ENCODE peak calls at places on chromosomes 3 and 15, in ten cellular contexts. U is AML-193, F is ELF-1, S is cardiac fibroblast, L is A549, H is HCT116, T is dorsolateral prefrontal cortex, X is H9, W is LHCN-M2, K is breast epithelium. J is an unnamed sample.

GRCh38 chr15:44325568-44325967 is 37.0 kb downstream of the GOLM2 start:
- DNase-seq in U (no peak), F (no peak), S (no peak), L (no peak), H (no peak), T (no peak), X (no peak), W (no peak), K (no peak), J (no peak)

GRCh38 chr3:177589041-177589650 is 391.9 kb upstream of the TBL1XR1 start:
- DNase-seq in U (no peak), F (no peak), S (no peak), L (no peak), H (no peak), T (no peak), X (no peak), W (no peak), K (no peak), J (no peak)

GRCh38 chr3:42654331-42655201 is 1.1 kb downstream of the ZBTB47 start:
- DNase-seq in U (peak), F (peak), S (peak), L (peak), H (no peak), T (peak), X (peak), W (peak), K (peak), J (peak)

GRCh38 chr3:56005196-56005805 is 463.0 kb downstream of the ERC2 start:
- DNase-seq in U (no peak), F (no peak), S (peak), L (no peak), H (no peak), T (no peak), X (no peak), W (no peak), K (no peak), J (no peak)

GRCh38 chr3:141452773-141453172 is 34.1 kb upstream of the RASA2 start:
- DNase-seq in U (no peak), F (no peak), S (no peak), L (no peak), H (no peak), T (no peak), X (no peak), W (no peak), K (no peak), J (no peak)

GRCh38 chr3:195748661-195749060 is 27.9 kb downstream of the MUC20 start:
- DNase-seq in U (no peak), F (no peak), S (no peak), L (no peak), H (no peak), T (no peak), X (no peak), W (no peak), K (no peak), J (no peak)

GRCh38 chr3:58104712-58105111 is 96.5 kb downstream of the FLNB start:
- DNase-seq in U (no peak), F (no peak), S (no peak), L (no peak), H (no peak), T (no peak), X (no peak), W (no peak), K (no peak), J (no peak)

GRCh38 chr15:99486371-99487336 is 79.1 kb upstream of the MEF2A start:
- DNase-seq in U (no peak), F (no peak), S (peak), L (peak), H (peak), T (peak), X (peak), W (peak), K (peak), J (peak)

GRCh38 chr15:66422347-66422746 is 35.6 kb downstream of the MAP2K1 start:
- DNase-seq in U (no peak), F (no peak), S (no peak), L (no peak), H (no peak), T (no peak), X (no peak), W (no peak), K (no peak), J (no peak)

GRCh38 chr3:42651248-42652091 is 2.0 kb upstream of the ZBTB47 start:
- DNase-seq in U (no peak), F (peak), S (peak), L (no peak), H (no peak), T (no peak), X (peak), W (peak), K (no peak), J (no peak)

GRCh38 chr15:77904436-77904821 is 173.1 kb downstream of the TBC1D2B start:
- DNase-seq in U (no peak), F (no peak), S (no peak), L (no peak), H (no peak), T (peak), X (no peak), W (no peak), K (peak), J (no peak)

GRCh38 chr15:98177950-98178848 is 217.7 kb downstream of the ARRDC4 start:
- DNase-seq in U (peak), F (peak), S (peak), L (peak), H (peak), T (peak), X (peak), W (peak), K (no peak), J (peak)

GRCh38 chr3:36729204-36730056 is 34.9 kb downstream of the DCLK3 start:
- DNase-seq in U (peak), F (no peak), S (peak), L (peak), H (peak), T (no peak), X (no peak), W (peak), K (no peak), J (no peak)

GRCh38 chr3:128805771-128806170 is 73.6 kb upstream of the ACAD9 start:
- DNase-seq in U (peak), F (no peak), S (peak), L (no peak), H (no peak), T (no peak), X (no peak), W (no peak), K (no peak), J (no peak)

GRCh38 chr3:37671000-37671483 is 190.6 kb upstream of the CTDSPL start:
- DNase-seq in U (no peak), F (no peak), S (no peak), L (no peak), H (no peak), T (no peak), X (no peak), W (no peak), K (no peak), J (peak)

GRCh38 chr15:61671736-61672135 is 388.5 kb downstream of the VPS13C start:
- DNase-seq in U (no peak), F (no peak), S (no peak), L (no peak), H (no peak), T (no peak), X (no peak), W (no peak), K (no peak), J (no peak)

GRCh38 chr3:179324270-179324754 is 1.5 kb downstream of the ZNF639 start:
- DNase-seq in U (peak), F (peak), S (peak), L (no peak), H (no peak), T (no peak), X (no peak), W (peak), K (no peak), J (no peak)

GRCh38 chr15:22989576-22990477 is 9.7 kb upstream of the CYFIP1 start:
- DNase-seq in U (no peak), F (no peak), S (no peak), L (peak), H (no peak), T (peak), X (no peak), W (no peak), K (no peak), J (peak)

GRCh38 chr3:9623148-9623547 is 26.2 kb upstream of the MTMR14 start:
- DNase-seq in U (no peak), F (no peak), S (no peak), L (no peak), H (no peak), T (no peak), X (no peak), W (peak), K (no peak), J (no peak)

GRCh38 chr3:13040381-13041074 is 32.7 kb downstream of the IQSEC1 start:
- DNase-seq in U (no peak), F (peak), S (no peak), L (no peak), H (no peak), T (no peak), X (no peak), W (no peak), K (no peak), J (no peak)

J was measured in body of pancreas.